ENCODE peak calls at places on chromosomes 7 and 10, in six cellular contexts. One of them, this sample, is unnamed.

GRCh38 chr7:151687523-151688235 is 168.0 kb upstream of the RHEB start:
- DNase-seq in effector CD4-positive, alpha-beta T cell: no peak
- DNase-seq in head of caudate nucleus: no peak
- DNase-seq in stomach: peak
- DNase-seq in Ammon's horn: no peak
- DNase-seq in NCI-H1048: no peak
- DNase-seq in this sample: no peak

GRCh38 chr10:119211625-119212441 is 4.5 kb downstream of the GRK5 start:
- DNase-seq in head of caudate nucleus: no peak
- DNase-seq in stomach: no peak
- DNase-seq in Ammon's horn: no peak
- DNase-seq in NCI-H1048: no peak
- DNase-seq in effector CD4-positive, alpha-beta T cell: no peak
- DNase-seq in this sample: no peak

GRCh38 chr10:75468612-75469011 is 37.2 kb downstream of the LRMDA start:
- DNase-seq in stomach: no peak
- DNase-seq in Ammon's horn: no peak
- DNase-seq in NCI-H1048: no peak
- DNase-seq in head of caudate nucleus: no peak
- DNase-seq in effector CD4-positive, alpha-beta T cell: no peak
- DNase-seq in this sample: no peak

GRCh38 chr10:609868-610545 is 79.5 kb downstream of the DIP2C start:
- DNase-seq in head of caudate nucleus: no peak
- DNase-seq in NCI-H1048: no peak
- DNase-seq in Ammon's horn: no peak
- DNase-seq in stomach: no peak
- DNase-seq in effector CD4-positive, alpha-beta T cell: no peak
- DNase-seq in this sample: no peak

GRCh38 chr10:52918714-52919316 is 146.2 kb upstream of the MBL2 start:
- DNase-seq in head of caudate nucleus: no peak
- DNase-seq in NCI-H1048: no peak
- DNase-seq in Ammon's horn: no peak
- DNase-seq in effector CD4-positive, alpha-beta T cell: no peak
- DNase-seq in stomach: no peak
- DNase-seq in this sample: no peak

GRCh38 chr7:23098460-23098859 is 7.1 kb upstream of the KLHL7 start:
- DNase-seq in stomach: no peak
- DNase-seq in Ammon's horn: no peak
- DNase-seq in head of caudate nucleus: no peak
- DNase-seq in effector CD4-positive, alpha-beta T cell: no peak
- DNase-seq in NCI-H1048: no peak
- DNase-seq in this sample: no peak

GRCh38 chr7:94296886-94297285 is 97.8 kb upstream of the COL1A2 start:
- DNase-seq in head of caudate nucleus: no peak
- DNase-seq in effector CD4-positive, alpha-beta T cell: no peak
- DNase-seq in Ammon's horn: no peak
- DNase-seq in stomach: no peak
- DNase-seq in NCI-H1048: no peak
- DNase-seq in this sample: no peak

GRCh38 chr10:97003151-97003803 is 171.2 kb downstream of the LCOR start:
- DNase-seq in stomach: no peak
- DNase-seq in effector CD4-positive, alpha-beta T cell: no peak
- DNase-seq in head of caudate nucleus: no peak
- DNase-seq in NCI-H1048: no peak
- DNase-seq in Ammon's horn: no peak
- DNase-seq in this sample: no peak

GRCh38 chr7:112292162-112292561 is 85.7 kb downstream of the ZNF277 start:
- DNase-seq in stomach: no peak
- DNase-seq in Ammon's horn: no peak
- DNase-seq in head of caudate nucleus: no peak
- DNase-seq in effector CD4-positive, alpha-beta T cell: no peak
- DNase-seq in NCI-H1048: no peak
- DNase-seq in this sample: no peak

This sample was measured in NCI-H446 treated with DMSO at 0.1 percent for 48 hours.